ENCODE peak calls at places on chromosome 2, in six cellular contexts. One of them, this sample, is unnamed.

GRCh38 chr2:98944786-98945185 is 8.8 kb upstream of the CRACDL start:
- DNase-seq in lower lobe of right lung: no peak
- DNase-seq in COLO829: no peak
- DNase-seq in activated CD4-positive, alpha-beta memory T cell treated with anti-CD3 and anti-CD28 coated beads, Interleukin-2, amount 10 ng/mL, durations not matched to agents 7 days and 5 days: no peak
- DNase-seq in HTR-8/SVneo: no peak
- DNase-seq in IMR-90: peak
- DNase-seq in this sample: no peak

GRCh38 chr2:162069200-162069910 is 4.7 kb downstream of the DPP4 start:
- DNase-seq in HTR-8/SVneo: no peak
- DNase-seq in lower lobe of right lung: no peak
- DNase-seq in activated CD4-positive, alpha-beta memory T cell treated with anti-CD3 and anti-CD28 coated beads, Interleukin-2, amount 10 ng/mL, durations not matched to agents 7 days and 5 days: no peak
- DNase-seq in IMR-90: peak
- DNase-seq in COLO829: peak
- DNase-seq in this sample: no peak

GRCh38 chr2:145379934-145380333 is 860.0 kb upstream of the ZEB2 start:
- DNase-seq in activated CD4-positive, alpha-beta memory T cell treated with anti-CD3 and anti-CD28 coated beads, Interleukin-2, amount 10 ng/mL, durations not matched to agents 7 days and 5 days: no peak
- DNase-seq in HTR-8/SVneo: no peak
- DNase-seq in lower lobe of right lung: no peak
- DNase-seq in COLO829: no peak
- DNase-seq in IMR-90: no peak
- DNase-seq in this sample: no peak

GRCh38 chr2:221673248-221673647 is 101.1 kb upstream of the EPHA4 start:
- DNase-seq in HTR-8/SVneo: no peak
- DNase-seq in COLO829: no peak
- DNase-seq in activated CD4-positive, alpha-beta memory T cell treated with anti-CD3 and anti-CD28 coated beads, Interleukin-2, amount 10 ng/mL, durations not matched to agents 7 days and 5 days: no peak
- DNase-seq in lower lobe of right lung: no peak
- DNase-seq in IMR-90: no peak
- DNase-seq in this sample: no peak

GRCh38 chr2:95359035-95359434 is 43.5 kb upstream of the FAHD2A start:
- DNase-seq in IMR-90: peak
- DNase-seq in activated CD4-positive, alpha-beta memory T cell treated with anti-CD3 and anti-CD28 coated beads, Interleukin-2, amount 10 ng/mL, durations not matched to agents 7 days and 5 days: no peak
- DNase-seq in lower lobe of right lung: no peak
- DNase-seq in HTR-8/SVneo: peak
- DNase-seq in COLO829: no peak
- DNase-seq in this sample: no peak

GRCh38 chr2:42200534-42201227 is 31.5 kb downstream of the EML4 start:
- DNase-seq in lower lobe of right lung: no peak
- DNase-seq in activated CD4-positive, alpha-beta memory T cell treated with anti-CD3 and anti-CD28 coated beads, Interleukin-2, amount 10 ng/mL, durations not matched to agents 7 days and 5 days: no peak
- DNase-seq in COLO829: no peak
- DNase-seq in HTR-8/SVneo: peak
- DNase-seq in IMR-90: peak
- DNase-seq in this sample: no peak

GRCh38 chr2:45637440-45637839 is 14.0 kb upstream of the PRKCE start:
- DNase-seq in lower lobe of right lung: no peak
- DNase-seq in activated CD4-positive, alpha-beta memory T cell treated with anti-CD3 and anti-CD28 coated beads, Interleukin-2, amount 10 ng/mL, durations not matched to agents 7 days and 5 days: peak
- DNase-seq in COLO829: no peak
- DNase-seq in HTR-8/SVneo: no peak
- DNase-seq in IMR-90: peak
- DNase-seq in this sample: no peak

GRCh38 chr2:79831919-79832318 is 319.1 kb downstream of the CTNNA2 start:
- DNase-seq in activated CD4-positive, alpha-beta memory T cell treated with anti-CD3 and anti-CD28 coated beads, Interleukin-2, amount 10 ng/mL, durations not matched to agents 7 days and 5 days: no peak
- DNase-seq in lower lobe of right lung: no peak
- DNase-seq in HTR-8/SVneo: no peak
- DNase-seq in IMR-90: no peak
- DNase-seq in COLO829: no peak
- DNase-seq in this sample: no peak

GRCh38 chr2:181426687-181427086 is 30.5 kb upstream of the ITGA4 start:
- DNase-seq in activated CD4-positive, alpha-beta memory T cell treated with anti-CD3 and anti-CD28 coated beads, Interleukin-2, amount 10 ng/mL, durations not matched to agents 7 days and 5 days: no peak
- DNase-seq in IMR-90: no peak
- DNase-seq in lower lobe of right lung: no peak
- DNase-seq in HTR-8/SVneo: no peak
- DNase-seq in COLO829: no peak
- DNase-seq in this sample: no peak

GRCh38 chr2:234550056-234550455 is 53.2 kb upstream of the ARL4C start:
- DNase-seq in lower lobe of right lung: no peak
- DNase-seq in IMR-90: no peak
- DNase-seq in COLO829: no peak
- DNase-seq in HTR-8/SVneo: no peak
- DNase-seq in activated CD4-positive, alpha-beta memory T cell treated with anti-CD3 and anti-CD28 coated beads, Interleukin-2, amount 10 ng/mL, durations not matched to agents 7 days and 5 days: no peak
- DNase-seq in this sample: no peak

GRCh38 chr2:165277860-165278656 is 38.8 kb downstream of the SCN2A start:
- DNase-seq in IMR-90: no peak
- DNase-seq in activated CD4-positive, alpha-beta memory T cell treated with anti-CD3 and anti-CD28 coated beads, Interleukin-2, amount 10 ng/mL, durations not matched to agents 7 days and 5 days: no peak
- DNase-seq in HTR-8/SVneo: no peak
- DNase-seq in COLO829: no peak
- DNase-seq in lower lobe of right lung: no peak
- DNase-seq in this sample: no peak

GRCh38 chr2:72211359-72211758 is 63.7 kb upstream of the CYP26B1 start:
- DNase-seq in COLO829: no peak
- DNase-seq in HTR-8/SVneo: no peak
- DNase-seq in activated CD4-positive, alpha-beta memory T cell treated with anti-CD3 and anti-CD28 coated beads, Interleukin-2, amount 10 ng/mL, durations not matched to agents 7 days and 5 days: no peak
- DNase-seq in IMR-90: no peak
- DNase-seq in lower lobe of right lung: no peak
- DNase-seq in this sample: no peak

GRCh38 chr2:216596234-216596985 is 36.8 kb upstream of the IGFBP2 start:
- DNase-seq in lower lobe of right lung: no peak
- DNase-seq in HTR-8/SVneo: no peak
- DNase-seq in activated CD4-positive, alpha-beta memory T cell treated with anti-CD3 and anti-CD28 coated beads, Interleukin-2, amount 10 ng/mL, durations not matched to agents 7 days and 5 days: no peak
- DNase-seq in IMR-90: peak
- DNase-seq in COLO829: peak
- DNase-seq in this sample: no peak

GRCh38 chr2:23350026-23350791 is 34.8 kb upstream of the KLHL29 start:
- DNase-seq in HTR-8/SVneo: no peak
- DNase-seq in lower lobe of right lung: no peak
- DNase-seq in IMR-90: no peak
- DNase-seq in activated CD4-positive, alpha-beta memory T cell treated with anti-CD3 and anti-CD28 coated beads, Interleukin-2, amount 10 ng/mL, durations not matched to agents 7 days and 5 days: no peak
- DNase-seq in COLO829: no peak
- DNase-seq in this sample: no peak

GRCh38 chr2:121285077-121285449 is at the start of gene TFCP2L1:
- DNase-seq in IMR-90: no peak
- DNase-seq in lower lobe of right lung: peak
- DNase-seq in HTR-8/SVneo: peak
- DNase-seq in activated CD4-positive, alpha-beta memory T cell treated with anti-CD3 and anti-CD28 coated beads, Interleukin-2, amount 10 ng/mL, durations not matched to agents 7 days and 5 days: peak
- DNase-seq in COLO829: no peak
- DNase-seq in this sample: no peak

GRCh38 chr2:218701806-218702205 is 8.8 kb upstream of the TTLL4 start:
- DNase-seq in lower lobe of right lung: no peak
- DNase-seq in HTR-8/SVneo: no peak
- DNase-seq in activated CD4-positive, alpha-beta memory T cell treated with anti-CD3 and anti-CD28 coated beads, Interleukin-2, amount 10 ng/mL, durations not matched to agents 7 days and 5 days: no peak
- DNase-seq in COLO829: no peak
- DNase-seq in IMR-90: no peak
- DNase-seq in this sample: no peak

GRCh38 chr2:105496271-105496670 is 97.4 kb upstream of the FHL2 start:
- DNase-seq in IMR-90: no peak
- DNase-seq in HTR-8/SVneo: no peak
- DNase-seq in activated CD4-positive, alpha-beta memory T cell treated with anti-CD3 and anti-CD28 coated beads, Interleukin-2, amount 10 ng/mL, durations not matched to agents 7 days and 5 days: no peak
- DNase-seq in COLO829: no peak
- DNase-seq in lower lobe of right lung: no peak
- DNase-seq in this sample: no peak

GRCh38 chr2:226578879-226579278 is 220.7 kb downstream of the IRS1 start:
- DNase-seq in IMR-90: peak
- DNase-seq in COLO829: no peak
- DNase-seq in lower lobe of right lung: no peak
- DNase-seq in activated CD4-positive, alpha-beta memory T cell treated with anti-CD3 and anti-CD28 coated beads, Interleukin-2, amount 10 ng/mL, durations not matched to agents 7 days and 5 days: no peak
- DNase-seq in HTR-8/SVneo: peak
- DNase-seq in this sample: no peak

GRCh38 chr2:54468643-54469042 is 12.5 kb downstream of the SPTBN1 start:
- DNase-seq in lower lobe of right lung: no peak
- DNase-seq in COLO829: no peak
- DNase-seq in HTR-8/SVneo: no peak
- DNase-seq in IMR-90: peak
- DNase-seq in activated CD4-positive, alpha-beta memory T cell treated with anti-CD3 and anti-CD28 coated beads, Interleukin-2, amount 10 ng/mL, durations not matched to agents 7 days and 5 days: no peak
- DNase-seq in this sample: no peak

GRCh38 chr2:113831156-113831555 is 58.7 kb upstream of the ACTR3 start:
- DNase-seq in IMR-90: peak
- DNase-seq in COLO829: no peak
- DNase-seq in HTR-8/SVneo: no peak
- DNase-seq in activated CD4-positive, alpha-beta memory T cell treated with anti-CD3 and anti-CD28 coated beads, Interleukin-2, amount 10 ng/mL, durations not matched to agents 7 days and 5 days: no peak
- DNase-seq in lower lobe of right lung: no peak
- DNase-seq in this sample: no peak

GRCh38 chr2:33529771-33530481 is 53.5 kb downstream of the RASGRP3 start:
- DNase-seq in COLO829: peak
- DNase-seq in lower lobe of right lung: no peak
- DNase-seq in IMR-90: peak
- DNase-seq in HTR-8/SVneo: peak
- DNase-seq in activated CD4-positive, alpha-beta memory T cell treated with anti-CD3 and anti-CD28 coated beads, Interleukin-2, amount 10 ng/mL, durations not matched to agents 7 days and 5 days: no peak
- DNase-seq in this sample: no peak

GRCh38 chr2:1742680-1743395 is 1.5 kb downstream of the PXDN start:
- DNase-seq in activated CD4-positive, alpha-beta memory T cell treated with anti-CD3 and anti-CD28 coated beads, Interleukin-2, amount 10 ng/mL, durations not matched to agents 7 days and 5 days: peak
- DNase-seq in lower lobe of right lung: peak
- DNase-seq in HTR-8/SVneo: peak
- DNase-seq in COLO829: no peak
- DNase-seq in IMR-90: peak
- DNase-seq in this sample: no peak

GRCh38 chr2:40113997-40114396 is 334.9 kb upstream of the THUMPD2 start:
- DNase-seq in HTR-8/SVneo: no peak
- DNase-seq in IMR-90: no peak
- DNase-seq in activated CD4-positive, alpha-beta memory T cell treated with anti-CD3 and anti-CD28 coated beads, Interleukin-2, amount 10 ng/mL, durations not matched to agents 7 days and 5 days: no peak
- DNase-seq in COLO829: no peak
- DNase-seq in lower lobe of right lung: no peak
- DNase-seq in this sample: no peak

GRCh38 chr2:11254100-11254536 is 90.3 kb downstream of the ROCK2 start:
- DNase-seq in COLO829: no peak
- DNase-seq in lower lobe of right lung: no peak
- DNase-seq in activated CD4-positive, alpha-beta memory T cell treated with anti-CD3 and anti-CD28 coated beads, Interleukin-2, amount 10 ng/mL, durations not matched to agents 7 days and 5 days: no peak
- DNase-seq in HTR-8/SVneo: no peak
- DNase-seq in IMR-90: peak
- DNase-seq in this sample: no peak

GRCh38 chr2:726158-726557 is 49.0 kb upstream of the TMEM18 start:
- DNase-seq in COLO829: no peak
- DNase-seq in IMR-90: no peak
- DNase-seq in HTR-8/SVneo: no peak
- DNase-seq in activated CD4-positive, alpha-beta memory T cell treated with anti-CD3 and anti-CD28 coated beads, Interleukin-2, amount 10 ng/mL, durations not matched to agents 7 days and 5 days: no peak
- DNase-seq in lower lobe of right lung: no peak
- DNase-seq in this sample: no peak